ENCODE peak calls at places on chromosomes 12 and 14, in nine cellular contexts. X is upper lobe of left lung; C is right atrium auricular region; P is A549; Q is GM12878; S is colonic mucosa; E is spleen; H is CD8-positive, alpha-beta T cell; M is transverse colon. Y is an unnamed sample.

GRCh38 chr12:56634242-56634836 is 4.2 kb upstream of the BAZ2A start:
- DNase-seq in M (peak), H (no peak), X (peak), S (peak), P (peak), Q (no peak), E (peak), C (no peak), Y (peak)

GRCh38 chr12:77686760-77687159 is 143.9 kb upstream of the NAV3 start:
- DNase-seq in M (no peak), Q (no peak), E (no peak), C (no peak), H (no peak), P (no peak), S (no peak), X (no peak), Y (no peak)

GRCh38 chr12:64655141-64655540 is 44.8 kb downstream of the RASSF3 start:
- DNase-seq in H (no peak), M (no peak), Q (no peak), E (no peak), S (no peak), C (no peak), P (no peak), X (no peak), Y (no peak)

GRCh38 chr12:69151254-69151751 is 88.1 kb upstream of the CPSF6 start:
- DNase-seq in Q (no peak), H (no peak), C (no peak), P (no peak), X (no peak), S (peak), M (peak), E (no peak), Y (no peak)

GRCh38 chr14:101947577-101947903 is 16.8 kb upstream of the DYNC1H1 start:
- DNase-seq in Q (no peak), C (peak), X (no peak), M (no peak), H (no peak), P (no peak), E (no peak), S (peak), Y (peak)

GRCh38 chr14:91284146-91284790 is 39.8 kb upstream of the GPR68 start:
- DNase-seq in H (no peak), M (no peak), E (no peak), X (no peak), P (no peak), Q (no peak), C (no peak), S (no peak), Y (no peak)

GRCh38 chr12:108768591-108769500 is 37.5 kb upstream of the CORO1C start:
- DNase-seq in Q (peak), E (peak), C (no peak), X (peak), P (peak), M (peak), H (peak), S (peak), Y (peak)

GRCh38 chr12:110639336-110640178 is 25.6 kb downstream of the TCTN1 start:
- DNase-seq in P (no peak), S (no peak), Q (no peak), H (no peak), E (no peak), X (no peak), M (no peak), C (no peak), Y (no peak)

GRCh38 chr12:96522283-96522682 is 32.9 kb downstream of the CFAP54 start:
- DNase-seq in H (no peak), X (no peak), C (no peak), M (no peak), S (no peak), E (no peak), P (no peak), Q (no peak), Y (no peak)

GRCh38 chr12:7844131-7844530 is 28.6 kb downstream of the SLC2A14 start:
- DNase-seq in C (no peak), E (no peak), P (no peak), M (no peak), S (no peak), Q (no peak), H (no peak), X (no peak), Y (no peak)

GRCh38 chr12:12511895-12512674 is 50.6 kb downstream of the DUSP16 start:
- DNase-seq in Q (no peak), P (no peak), S (no peak), M (no peak), H (no peak), X (no peak), E (no peak), C (no peak), Y (no peak)

GRCh38 chr12:90510948-90511347 is 444.0 kb downstream of the CCER1 start:
- DNase-seq in S (no peak), X (no peak), M (no peak), H (no peak), C (no peak), P (no peak), Q (no peak), E (no peak), Y (no peak)

GRCh38 chr12:9794484-9795063 is 32.7 kb upstream of the KLRF1 start:
- DNase-seq in H (no peak), P (no peak), S (no peak), E (no peak), C (no peak), Q (peak), X (no peak), M (no peak), Y (no peak)
- TF ChIP-seq CTCF in H (no peak), P (no peak), S (no peak), E (no peak), C (no peak), Q (no peak), X (no peak), M (no peak), Y (no peak)

GRCh38 chr14:99262977-99263448 is 9.0 kb downstream of the BCL11B start:
- DNase-seq in C (no peak), X (no peak), M (no peak), E (peak), P (no peak), H (no peak), Q (no peak), S (no peak), Y (no peak)
- H3K4me3 ChIP-seq in C (no peak), X (no peak), M (no peak), E (peak), P (no peak), H (peak), Q (no peak), S (no peak), Y (no peak)

DNA sequence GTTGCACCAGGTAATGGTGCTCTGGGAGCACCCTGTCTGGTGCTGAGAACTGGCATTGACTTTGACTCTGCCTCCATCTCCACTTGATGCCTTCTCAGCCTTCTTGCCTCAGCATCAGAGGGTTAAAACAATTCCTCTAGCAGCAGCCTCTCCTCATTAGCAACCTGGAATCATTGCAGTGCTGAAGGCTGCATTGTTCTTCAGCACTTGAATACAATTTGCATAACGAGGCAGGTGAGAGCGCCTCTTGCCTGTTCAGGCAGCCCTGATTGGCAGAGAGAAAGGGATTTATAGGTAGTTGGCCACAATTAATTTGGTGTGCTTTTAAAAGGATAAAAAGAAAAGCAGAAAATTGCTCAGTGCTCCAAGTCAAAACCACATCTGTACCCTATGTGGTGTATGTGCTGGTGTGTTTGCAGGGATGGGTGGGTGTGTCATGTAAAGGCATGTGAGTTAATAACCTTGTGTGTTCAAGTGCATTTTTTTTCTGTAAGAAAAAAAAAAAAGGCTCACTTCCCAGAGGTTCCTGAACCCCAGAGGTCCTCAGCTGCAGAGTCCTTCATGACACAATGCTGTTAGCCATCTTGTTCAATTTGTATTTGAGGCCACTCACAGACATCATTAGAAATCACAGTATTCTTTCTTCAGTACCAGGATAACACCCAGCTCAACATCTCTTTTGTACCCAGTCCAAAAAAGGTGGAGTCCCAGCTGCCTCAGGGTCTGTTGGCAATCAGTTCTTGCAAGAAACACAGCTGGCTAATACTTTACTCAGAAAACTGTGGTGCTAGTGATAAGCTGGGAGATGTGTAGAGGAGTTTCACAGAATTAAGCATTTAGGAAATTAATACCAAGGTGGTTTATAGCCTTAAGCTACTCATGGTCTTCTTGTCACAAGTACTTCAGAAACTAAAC is 385.6 kb downstream of the GRIN2B start:
- DNase-seq in M (no peak), P (no peak), Q (no peak), S (no peak), H (no peak), X (no peak), E (no peak), C (no peak), Y (no peak)
- H3K27ac ChIP-seq in M (no peak), P (no peak), Q (no peak), S (no peak), H (no peak), X (no peak), E (no peak), C (no peak), Y (no peak)

GRCh38 chr12:389138-390096 is at the start of gene KDM5A:
- DNase-seq in M (peak), H (peak), E (peak), C (peak), P (peak), S (peak), Q (peak), X (peak), Y (peak)
- TF ChIP-seq CTCF in M (peak), H (no peak), E (no peak), C (no peak), P (no peak), S (no peak), Q (no peak), X (no peak), Y (no peak)

GRCh38 chr12:9759680-9760592 is 765 bp downstream of the CD69 start:
- DNase-seq in Q (no peak), C (no peak), M (no peak), X (no peak), S (no peak), E (no peak), P (no peak), H (no peak), Y (no peak)

GRCh38 chr12:9758119-9758518 is 2.6 kb downstream of the CD69 start:
- DNase-seq in Q (no peak), S (no peak), M (no peak), P (no peak), C (no peak), H (no peak), E (no peak), X (no peak), Y (no peak)

GRCh38 chr12:9756756-9757155 is 3.9 kb downstream of the CD69 start:
- DNase-seq in S (no peak), X (no peak), H (no peak), M (no peak), P (no peak), Q (no peak), C (no peak), E (no peak), Y (no peak)

GRCh38 chr12:9756174-9756573 is 4.5 kb downstream of the CD69 start:
- DNase-seq in M (no peak), Q (no peak), S (no peak), E (no peak), H (no peak), X (no peak), P (no peak), C (no peak), Y (no peak)

GRCh38 chr12:9757433-9758025 is 3.2 kb downstream of the CD69 start:
- DNase-seq in E (no peak), M (no peak), H (no peak), P (no peak), S (no peak), Q (no peak), X (no peak), C (no peak), Y (no peak)
- H3K4me3 ChIP-seq in E (peak), M (no peak), H (peak), P (no peak), S (no peak), Q (peak), X (no peak), C (no peak), Y (peak)

GRCh38 chr14:30225171-30225570 is 297.5 kb upstream of the PRKD1 start:
- DNase-seq in Q (no peak), E (no peak), X (no peak), C (no peak), H (no peak), P (no peak), S (no peak), M (no peak), Y (no peak)

GRCh38 chr14:30221546-30221945 is 293.9 kb upstream of the PRKD1 start:
- DNase-seq in M (no peak), C (no peak), X (no peak), Q (no peak), E (no peak), H (no peak), P (no peak), S (no peak), Y (no peak)

GRCh38 chr14:30223385-30223785 is 295.7 kb upstream of the PRKD1 start:
- DNase-seq in E (no peak), Q (no peak), X (no peak), C (peak), H (no peak), M (peak), P (peak), S (peak), Y (peak)

GRCh38 chr14:30227436-30227835 is 299.8 kb upstream of the PRKD1 start:
- DNase-seq in P (no peak), C (no peak), S (no peak), X (no peak), H (no peak), M (no peak), Q (no peak), E (no peak), Y (no peak)

GRCh38 chr14:30223966-30224365 is 296.3 kb upstream of the PRKD1 start:
- DNase-seq in M (no peak), Q (no peak), C (no peak), S (no peak), X (no peak), H (no peak), E (no peak), P (no peak), Y (no peak)
- H3K27ac ChIP-seq in M (no peak), Q (no peak), C (peak), S (no peak), X (no peak), H (no peak), E (no peak), P (no peak), Y (peak)

GRCh38 chr12:1091350-1091749 is 100.3 kb downstream of the ERC1 start:
- DNase-seq in C (no peak), Q (no peak), X (no peak), M (no peak), H (no peak), S (no peak), E (no peak), P (no peak), Y (no peak)

GRCh38 chr12:1099158-1099557 is 108.1 kb downstream of the ERC1 start:
- DNase-seq in M (peak), X (no peak), C (no peak), S (peak), H (no peak), E (no peak), Q (peak), P (no peak), Y (no peak)

GRCh38 chr12:1094714-1095113 is 103.7 kb downstream of the ERC1 start:
- DNase-seq in P (no peak), M (no peak), E (no peak), S (no peak), H (no peak), X (no peak), C (no peak), Q (peak), Y (no peak)

DNA sequence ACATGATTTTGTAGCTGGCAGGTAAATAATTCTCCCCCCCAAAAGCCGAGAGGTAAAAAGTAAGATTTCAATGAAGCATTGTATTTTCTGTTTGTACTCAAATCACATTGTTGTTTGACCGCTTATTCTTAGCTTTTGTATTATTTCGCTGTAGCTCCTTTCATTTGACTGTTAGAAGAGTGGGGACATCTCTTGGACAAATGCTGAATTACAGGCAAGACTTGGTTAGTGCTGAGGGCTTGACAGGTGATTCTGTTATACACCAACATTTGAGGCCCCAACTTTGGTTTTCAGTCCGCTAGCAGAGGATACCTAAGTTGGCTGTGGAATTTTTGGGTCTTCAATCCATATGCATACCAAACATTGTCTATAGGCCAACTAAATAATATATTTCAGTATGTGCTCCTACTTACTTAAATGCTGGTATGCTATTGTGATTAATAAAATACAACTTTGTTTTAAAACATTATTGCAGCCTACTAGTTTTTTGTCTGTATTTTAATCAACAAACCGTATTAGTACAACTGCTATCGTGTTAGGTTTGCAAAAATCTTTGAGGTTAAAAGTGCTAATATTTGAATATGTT is 102.2 kb downstream of the ERC1 start:
- DNase-seq in P (peak), M (no peak), S (peak), Q (no peak), C (no peak), H (no peak), E (no peak), X (no peak), Y (no peak)
- TF ChIP-seq CTCF in P (peak), M (peak), S (peak), Q (peak), C (peak), H (peak), E (peak), X (peak), Y (peak)

Y was measured in upper lobe of right lung.